ENCODE peak calls at places on chromosomes 7 and 10, in six cellular contexts. M is naive thymus-derived CD4-positive, alpha-beta T cell; J is NCI-H748 treated with DMSO at 0.1 percent for 48 hours; N is fibroblast of the aortic adventitia; X is NCI-H2081; W is B cell. D is an unnamed sample.
A peak's percentile ranks its signal among the peaks of the same experiment; 100 is the strongest.

GRCh38 chr7:156236936-156237599 is 403.5 kb upstream of the RNF32 start:
- DNase-seq in M (no peak), X (no peak), W (no peak), J (no peak), N (no peak), D (no peak)

GRCh38 chr10:76175533-76176165 is 744.2 kb downstream of the LRMDA start:
- DNase-seq in M (no peak), X (no peak), W (no peak), N (no peak), J (no peak), D (no peak)

GRCh38 chr7:138781004-138781403 is 16.8 kb upstream of the TMEM213 start:
- DNase-seq in X (no peak), M (no peak), W (no peak), N (no peak), J (no peak), D (no peak)

GRCh38 chr7:45978731-45979211 is 57.7 kb upstream of the IGFBP3 start:
- DNase-seq in N (no peak), W (no peak), J (no peak), X (no peak), M (no peak), D (no peak)

GRCh38 chr10:131839351-131839750 is 61.5 kb upstream of the PPP2R2D start:
- DNase-seq in M (no peak), W (no peak), X (no peak), J (no peak), N (no peak), D (no peak)

GRCh38 chr10:78263521-78263988 is 229.9 kb downstream of the RPS24 start:
- DNase-seq in X (no peak), W (no peak), M (no peak), J (no peak), N (peak; percentile 40), D (no peak)

GRCh38 chr7:33862946-33863814 is 42.2 kb upstream of the BMPER start:
- DNase-seq in N (no peak), M (no peak), W (no peak), X (no peak), J (no peak), D (no peak)

GRCh38 chr7:130896898-130897514 is 163.0 kb upstream of the KLF14 start:
- DNase-seq in J (peak; percentile 22), M (peak; percentile 71), X (peak; percentile 62), W (peak; percentile 85), N (peak; percentile 86), D (peak; percentile 5)

GRCh38 chr7:77759294-77759889 is 38.8 kb downstream of the TMEM60 start:
- DNase-seq in J (peak; percentile 32), W (peak; percentile 82), X (peak; percentile 62), N (peak; percentile 85), M (peak; percentile 70), D (peak; percentile 81)

GRCh38 chr7:137715101-137715500 is 131.7 kb downstream of the DGKI start:
- DNase-seq in W (no peak), N (peak; percentile 40), M (no peak), X (no peak), J (no peak), D (no peak)

GRCh38 chr7:116588641-116589594 is 64.1 kb downstream of the CAV1 start:
- DNase-seq in X (peak; percentile 64), W (peak; percentile 61), J (peak; percentile 53), N (peak; percentile 91), M (peak; percentile 22), D (peak; percentile 81)

GRCh38 chr10:75951026-75951589 is 519.7 kb downstream of the LRMDA start:
- DNase-seq in J (no peak), X (no peak), M (no peak), N (no peak), W (no peak), D (no peak)

GRCh38 chr7:120079022-120079421 is 194.0 kb upstream of the KCND2 start:
- DNase-seq in X (no peak), N (no peak), M (no peak), W (no peak), J (no peak), D (no peak)

GRCh38 chr10:89815049-89815853 is 113.9 kb downstream of the KIF20B start:
- DNase-seq in X (no peak), J (no peak), M (no peak), W (no peak), N (no peak), D (no peak)

GRCh38 chr10:11381023-11381422 is 230.4 kb downstream of the USP6NL start:
- DNase-seq in M (no peak), N (no peak), X (no peak), J (no peak), W (no peak), D (no peak)

GRCh38 chr7:120521761-120522737 is 249.1 kb downstream of the KCND2 start:
- DNase-seq in M (no peak), X (peak; percentile 85), W (no peak), J (peak; percentile 31), N (no peak), D (peak; percentile 43)

GRCh38 chr10:79094412-79095175 is 25.8 kb downstream of the ZMIZ1 start:
- DNase-seq in X (no peak), N (no peak), J (no peak), M (no peak), W (no peak), D (no peak)

GRCh38 chr10:86979977-86980448 is 11.7 kb downstream of the ADIRF start:
- DNase-seq in J (no peak), N (peak; percentile 60), W (no peak), M (no peak), X (no peak), D (no peak)

GRCh38 chr7:47720141-47720906 is 138.4 kb upstream of the TNS3 start:
- DNase-seq in J (no peak), N (peak; percentile 70), X (no peak), M (no peak), W (no peak), D (peak; percentile 27)

GRCh38 chr7:50142421-50143113 is 49.5 kb upstream of the ZPBP start:
- DNase-seq in N (peak; percentile 60), W (peak; percentile 71), M (peak; percentile 62), J (peak; percentile 30), X (peak; percentile 58), D (peak; percentile 27)

GRCh38 chr7:74306737-74307469 is 17.7 kb downstream of the CLIP2 start:
- DNase-seq in N (peak; percentile 69), J (no peak), X (no peak), W (peak; percentile 21), M (no peak), D (no peak)

GRCh38 chr7:151838861-151839381 is 38.0 kb downstream of the PRKAG2 start:
- DNase-seq in N (no peak), M (peak; percentile 20), X (no peak), W (peak; percentile 81), J (no peak), D (no peak)

GRCh38 chr7:101950450-101951119 is 133.2 kb downstream of the CUX1 start:
- DNase-seq in J (no peak), X (no peak), W (no peak), N (peak; percentile 82), M (no peak), D (no peak)

GRCh38 chr10:114551310-114551972 is 106.6 kb downstream of the ABLIM1 start:
- DNase-seq in W (no peak), M (no peak), N (peak; percentile 18), J (no peak), X (peak; percentile 75), D (peak; percentile 39)

GRCh38 chr7:90570373-90570959 is 25.7 kb upstream of the CDK14 start:
- DNase-seq in X (no peak), M (no peak), N (no peak), J (no peak), W (no peak), D (no peak)

GRCh38 chr7:117875566-117875965 is 2.3 kb upstream of the CTTNBP2 start:
- DNase-seq in J (no peak), N (no peak), X (no peak), W (no peak), M (no peak), D (peak; percentile 49)

GRCh38 chr7:132381742-132382472 is 194.4 kb downstream of the PLXNA4 start:
- DNase-seq in X (peak; percentile 95), N (no peak), J (peak; percentile 56), M (no peak), W (no peak), D (peak; percentile 79)

GRCh38 chr7:117077658-117078057 is 124.4 kb downstream of the ST7 start:
- DNase-seq in M (no peak), N (no peak), J (no peak), X (peak; percentile 65), W (no peak), D (no peak)

GRCh38 chr7:6398943-6399342 is 48.8 kb downstream of the DAGLB start:
- DNase-seq in X (no peak), N (no peak), W (no peak), J (no peak), M (no peak), D (no peak)

GRCh38 chr10:18260308-18260971 is 120.2 kb downstream of the CACNB2 start:
- DNase-seq in M (no peak), W (no peak), J (no peak), X (no peak), N (no peak), D (no peak)

GRCh38 chr10:73110345-73110849 is at the start of gene NUDT13:
- DNase-seq in X (no peak), W (peak; percentile 67), N (peak; percentile 81), M (peak; percentile 54), J (no peak), D (no peak)

GRCh38 chr7:121376982-121377381 is 19.1 kb downstream of the FAM3C start:
- DNase-seq in J (no peak), M (no peak), W (peak; percentile 33), N (no peak), X (no peak), D (no peak)

GRCh38 chr10:71326464-71326881 is 7.4 kb downstream of the SLC29A3 start:
- DNase-seq in W (no peak), X (peak; percentile 85), J (no peak), M (no peak), N (no peak), D (peak; percentile 67)

GRCh38 chr7:4842302-4843064 is 19.3 kb downstream of the PAPOLB start:
- DNase-seq in J (no peak), W (no peak), N (no peak), X (no peak), M (no peak), D (no peak)